ENCODE peak calls at places on chromosome 3, in six cellular contexts. Q is HFFc6, F is PC-3, G is stomach, J is GM10248, Y is A549. A is an unnamed sample.

GRCh38 chr3:119013951-119014350 is 20.7 kb downstream of the IGSF11 start:
- DNase-seq in G (no peak), Y (no peak), Q (no peak), J (no peak), F (no peak), A (no peak)

GRCh38 chr3:51705276-51706020 is 1.4 kb upstream of the GRM2 start:
- DNase-seq in Y (no peak), G (no peak), Q (no peak), J (no peak), F (no peak), A (no peak)

GRCh38 chr3:14452676-14453367 is 50.4 kb downstream of the SLC6A6 start:
- DNase-seq in Y (peak; percentile 83), J (no peak), Q (peak; percentile 96), G (peak; percentile 94), F (peak; percentile 92), A (peak; percentile 81)

GRCh38 chr3:127090218-127091160 is 102.4 kb upstream of the PRR23E start:
- DNase-seq in J (no peak), Q (no peak), F (no peak), Y (no peak), G (no peak), A (no peak)

GRCh38 chr3:11735638-11736037 is 91.9 kb upstream of the VGLL4 start:
- DNase-seq in Y (no peak), F (no peak), J (no peak), G (peak; percentile 40), Q (no peak), A (no peak)

GRCh38 chr3:3191675-3192480 is 12.4 kb upstream of the CRBN start:
- DNase-seq in Y (no peak), F (no peak), J (no peak), Q (no peak), G (peak; percentile 50), A (peak; percentile 6)

GRCh38 chr3:158789592-158789991 is 12.3 kb upstream of the MFSD1 start:
- DNase-seq in Q (peak; percentile 65), Y (no peak), F (peak; percentile 75), J (no peak), G (no peak), A (peak; percentile 45)

GRCh38 chr3:156642750-156643728 is 31.4 kb upstream of the TIPARP start:
- DNase-seq in J (no peak), G (no peak), Y (no peak), Q (no peak), F (no peak), A (no peak)

GRCh38 chr3:38031022-38031994 is 1.9 kb upstream of the PLCD1 start:
- DNase-seq in Q (peak; percentile 53), G (peak; percentile 71), J (no peak), Y (peak; percentile 78), F (peak; percentile 93), A (peak; percentile 77)

GRCh38 chr3:111903067-111903511 is 44.0 kb downstream of the PHLDB2 start:
- DNase-seq in Q (peak; percentile 81), G (no peak), J (no peak), F (peak; percentile 97), Y (peak; percentile 72), A (peak; percentile 27)

GRCh38 chr3:138407236-138407907 is 27.0 kb upstream of the ESYT3 start:
- DNase-seq in J (no peak), F (no peak), Y (no peak), G (no peak), Q (no peak), A (no peak)

GRCh38 chr3:184155644-184156521 is 706 bp downstream of the DVL3 start:
- DNase-seq in G (no peak), J (peak; percentile 53), F (peak; percentile 33), Y (no peak), Q (peak; percentile 5), A (peak; percentile 49)

GRCh38 chr3:187130346-187131066 is 8.8 kb downstream of the RPL39L start:
- DNase-seq in Q (peak; percentile 75), G (no peak), F (peak; percentile 65), Y (no peak), J (peak; percentile 40), A (no peak)

GRCh38 chr3:197507081-197507480 is 48.7 kb downstream of the BDH1 start:
- DNase-seq in F (no peak), Y (no peak), J (no peak), Q (no peak), G (no peak), A (no peak)

GRCh38 chr3:197507541-197507940 is 48.2 kb downstream of the BDH1 start:
- DNase-seq in Q (no peak), Y (no peak), F (no peak), G (no peak), J (no peak), A (no peak)

GRCh38 chr3:197508924-197509775 is 46.6 kb downstream of the BDH1 start:
- DNase-seq in G (no peak), F (no peak), J (no peak), Y (no peak), Q (no peak), A (no peak)

GRCh38 chr3:197508051-197508451 is 47.7 kb downstream of the BDH1 start:
- DNase-seq in Q (no peak), G (no peak), Y (no peak), J (no peak), F (no peak), A (no peak)

GRCh38 chr3:197508511-197508910 is 47.3 kb downstream of the BDH1 start:
- DNase-seq in G (no peak), Q (no peak), Y (no peak), J (no peak), F (no peak), A (no peak)
- TF ChIP-seq CTCF in G (no peak), Q (no peak), Y (no peak), J (no peak), F (no peak), A (no peak)

GRCh38 chr3:33373082-33373437 is 67.1 kb downstream of the UBP1 start:
- DNase-seq in F (no peak), Q (no peak), G (no peak), Y (no peak), J (no peak), A (no peak)
- TF ChIP-seq CTCF in F (no peak), Q (no peak), G (no peak), Y (no peak), J (no peak), A (no peak)

DNA sequence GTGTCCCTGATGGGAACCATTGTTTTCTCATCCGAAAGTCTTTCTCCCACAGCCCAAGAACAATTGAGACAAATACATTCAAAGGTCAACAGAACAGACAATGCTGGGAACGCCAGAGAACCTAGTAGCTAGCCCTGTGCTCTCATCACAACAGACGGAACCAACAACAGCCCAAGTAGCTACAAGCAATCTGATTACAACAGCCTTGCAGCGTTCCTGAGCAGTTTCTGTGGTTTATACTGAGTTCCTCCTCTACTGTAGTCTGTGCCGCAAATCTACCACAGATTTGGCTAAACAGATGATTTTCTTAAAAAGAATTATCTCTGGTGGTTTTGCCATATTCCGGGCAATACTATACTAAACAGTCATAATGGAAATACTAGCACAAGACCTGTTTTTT is 435.6 kb downstream of the MECOM start:
- DNase-seq in Q (peak; percentile 59), Y (no peak), J (no peak), G (no peak), F (no peak), A (no peak)
- TF ChIP-seq CTCF in Q (no peak), Y (no peak), J (no peak), G (no peak), F (no peak), A (no peak)

GRCh38 chr3:170057550-170057949 is 19.8 kb downstream of the GPR160 start:
- DNase-seq in F (no peak), J (no peak), Q (no peak), Y (no peak), G (peak; percentile 77), A (no peak)

GRCh38 chr3:170055209-170055608 is 17.4 kb downstream of the GPR160 start:
- DNase-seq in Y (no peak), G (no peak), J (peak; percentile 64), Q (peak; percentile 27), F (peak; percentile 60), A (no peak)

GRCh38 chr3:170052398-170052797 is 14.6 kb downstream of the GPR160 start:
- DNase-seq in Y (no peak), J (no peak), F (no peak), G (no peak), Q (no peak), A (no peak)

GRCh38 chr3:170056710-170057454 is 19.1 kb downstream of the GPR160 start:
- DNase-seq in Y (no peak), G (no peak), Q (no peak), F (no peak), J (peak; percentile 72), A (no peak)

GRCh38 chr3:170054204-170054603 is 16.4 kb downstream of the GPR160 start:
- DNase-seq in G (no peak), F (peak; percentile 46), Y (no peak), J (peak; percentile 42), Q (no peak), A (no peak)
- TF ChIP-seq CTCF in G (no peak), F (peak; percentile 65), Y (peak; percentile 32), J (peak; percentile 59), Q (peak; percentile 63), A (peak; percentile 55)

DNA sequence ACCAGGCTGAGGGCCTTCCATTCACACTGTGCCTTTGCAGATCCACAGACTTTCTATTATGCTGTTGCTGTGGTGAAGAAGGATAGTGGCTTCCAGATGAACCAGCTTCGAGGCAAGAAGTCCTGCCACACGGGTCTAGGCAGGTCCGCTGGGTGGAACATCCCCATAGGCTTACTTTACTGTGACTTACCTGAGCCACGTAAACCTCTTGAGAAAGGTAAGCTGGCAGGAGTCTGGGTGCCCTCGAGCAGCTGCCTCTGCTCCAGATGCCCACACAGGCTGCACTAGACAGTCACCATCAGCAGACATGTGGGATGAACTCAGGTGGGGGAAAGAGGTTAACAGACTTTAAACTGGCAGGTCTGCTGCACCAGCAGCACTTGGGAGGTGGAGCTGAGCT is 8.3 kb downstream of the TF start:
- DNase-seq in Q (no peak), G (no peak), F (no peak), Y (no peak), J (no peak), A (no peak)
- TF ChIP-seq CTCF in Q (no peak), G (no peak), F (no peak), Y (no peak), J (no peak), A (no peak)

A was measured in Calu3.